ENCODE peak calls at places on chromosomes 7 and 10, in four cellular contexts. M, N, D and Q are unnamed samples.

GRCh38 chr7:1368150-1368681 is 91.1 kb downstream of the MICALL2 start:
- DNase-seq in M (no peak), N (no peak), D (peak; percentile 44), Q (no peak)

GRCh38 chr10:74898201-74898976 is 72.0 kb downstream of the KAT6B start:
- DNase-seq in M (no peak), N (peak; percentile 19), D (no peak), Q (no peak)

GRCh38 chr7:11787534-11787933 is 44.5 kb downstream of the THSD7A start:
- DNase-seq in M (no peak), N (no peak), D (no peak), Q (no peak)

GRCh38 chr10:91271886-91272285 is 51.4 kb downstream of the PCGF5 start:
- DNase-seq in M (no peak), N (peak; percentile 44), D (no peak), Q (no peak)

GRCh38 chr10:7351905-7352304 is 58.9 kb downstream of the SFMBT2 start:
- DNase-seq in M (no peak), N (peak; percentile 27), D (no peak), Q (no peak)

GRCh38 chr7:1251796-1252542 is 19.3 kb downstream of the UNCX start:
- DNase-seq in M (no peak), N (no peak), D (peak; percentile 29), Q (no peak)

GRCh38 chr10:128456271-128456670 is 330.0 kb upstream of the MKI67 start:
- DNase-seq in M (no peak), N (no peak), D (no peak), Q (no peak)

GRCh38 chr7:131587315-131587923 is 31.0 kb upstream of the PODXL start:
- DNase-seq in M (no peak), N (no peak), D (no peak), Q (no peak)

GRCh38 chr7:47470567-47471357 is 111.1 kb downstream of the TNS3 start:
- DNase-seq in M (no peak), N (no peak), D (peak; percentile 78), Q (no peak)

GRCh38 chr7:36001546-36001945 is 151.5 kb upstream of the EEPD1 start:
- DNase-seq in M (no peak), N (peak; percentile 40), D (no peak), Q (no peak)

GRCh38 chr10:44864042-44864436 is 47.1 kb upstream of the TMEM72 start:
- DNase-seq in M (no peak), N (no peak), D (no peak), Q (no peak)

GRCh38 chr7:76334320-76334967 is 24.3 kb downstream of the YWHAG start:
- DNase-seq in M (no peak), N (no peak), D (no peak), Q (no peak)

GRCh38 chr7:36969376-36969775 is 245.1 kb upstream of the AOAH start:
- DNase-seq in M (no peak), N (no peak), D (no peak), Q (peak; percentile 61)

GRCh38 chr7:98217623-98218582 is 6.7 kb downstream of the BHLHA15 start:
- DNase-seq in M (no peak), N (no peak), D (peak; percentile 58), Q (no peak)

GRCh38 chr7:100400656-100401055 is 27.4 kb downstream of the PILRA start:
- DNase-seq in M (peak; percentile 14), N (no peak), D (no peak), Q (no peak)

GRCh38 chr7:70092314-70093303 is 494.3 kb downstream of the AUTS2 start:
- DNase-seq in M (peak; percentile 45), N (peak; percentile 0), D (no peak), Q (no peak)

DNA sequence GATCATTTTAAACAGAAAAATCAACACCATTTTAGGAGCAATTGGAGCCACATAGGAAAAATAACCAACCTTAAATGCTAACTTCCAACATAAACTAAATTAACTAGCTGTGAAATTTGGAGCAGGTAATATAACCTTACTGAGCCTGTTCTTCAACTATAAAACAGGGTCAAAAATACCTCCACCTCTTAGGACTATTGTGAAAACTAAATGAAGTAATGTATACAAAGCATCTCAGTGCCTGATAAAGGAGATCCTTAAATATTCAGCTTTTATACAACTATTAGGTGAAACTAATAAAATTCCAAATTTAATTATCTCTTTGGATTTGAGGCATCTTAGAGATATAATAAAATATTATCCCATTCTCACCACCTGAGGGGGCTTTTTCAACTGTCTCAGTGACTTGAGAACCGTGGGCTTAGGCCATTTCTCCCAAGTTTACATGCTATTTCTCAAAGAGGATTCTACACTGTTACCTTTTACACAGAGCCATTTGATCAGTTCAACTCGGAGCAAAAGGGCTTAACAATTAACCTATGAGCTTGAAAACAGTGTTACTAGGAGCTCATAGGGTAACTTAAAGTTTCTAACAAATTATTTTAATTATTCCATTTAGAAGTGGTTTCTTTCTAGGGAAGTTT is 165.0 kb upstream of the ASAH2 start:
- DNase-seq in M (peak; percentile 41), N (peak; percentile 24), D (no peak), Q (no peak)
- TF ChIP-seq CTCF in M (peak; percentile 11), N (peak; percentile 21), D (no peak), Q (no peak)

GRCh38 chr10:93115661-93116383 is 42.1 kb downstream of the CYP26A1 start:
- DNase-seq in M (peak; percentile 60), N (peak; percentile 32), D (peak; percentile 67), Q (peak; percentile 62)
- TF ChIP-seq CTCF in M (peak; percentile 69), N (peak; percentile 50), D (peak; percentile 47), Q (peak; percentile 47)

GRCh38 chr10:72881291-72881690 is 12.2 kb upstream of the OIT3 start:
- DNase-seq in M (no peak), N (no peak), D (no peak), Q (no peak)

GRCh38 chr10:72888151-72888638 is 5.3 kb upstream of the OIT3 start:
- DNase-seq in M (no peak), N (no peak), D (no peak), Q (no peak)

GRCh38 chr10:72885953-72886352 is 7.6 kb upstream of the OIT3 start:
- DNase-seq in M (no peak), N (no peak), D (no peak), Q (no peak)

GRCh38 chr10:72886596-72887522 is 6.7 kb upstream of the OIT3 start:
- DNase-seq in M (peak; percentile 26), N (peak; percentile 5), D (no peak), Q (no peak)

DNA sequence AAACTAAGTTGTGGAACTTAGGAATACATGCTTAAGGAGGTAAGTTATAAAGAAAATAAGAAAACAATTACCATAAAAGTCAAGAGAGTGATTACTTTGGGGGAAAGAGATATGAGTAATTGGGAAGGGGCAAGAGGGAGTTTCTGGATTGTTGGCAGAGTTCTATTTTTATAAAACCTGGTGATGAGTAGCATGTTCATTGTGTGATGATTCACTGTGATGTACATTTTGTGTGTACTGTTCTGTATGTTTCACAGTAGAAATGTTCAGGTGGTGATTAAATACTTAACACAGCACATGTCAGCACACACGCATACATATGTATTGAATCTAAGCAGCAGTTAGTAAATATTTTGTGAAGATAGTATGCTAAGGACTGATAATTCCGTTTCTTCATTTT is 9.7 kb upstream of the OIT3 start:
- DNase-seq in M (no peak), N (peak; percentile 27), D (no peak), Q (no peak)
- TF ChIP-seq CTCF in M (no peak), N (no peak), D (no peak), Q (no peak)

GRCh38 chr10:16155761-16156322 is 281.0 kb upstream of the PTER start:
- DNase-seq in M (no peak), N (no peak), D (no peak), Q (no peak)
- TF ChIP-seq CTCF in M (no peak), N (no peak), D (no peak), Q (no peak)